ENCODE peak calls at places on chromosomes 16 and 17, in seven cellular contexts. One of them, this sample, is unnamed.

GRCh38 chr16:26382607-26383006 is 684.1 kb upstream of the C16orf82 start:
- DNase-seq in GM12891: no peak
- DNase-seq in K562: no peak
- DNase-seq in HepG2: no peak
- DNase-seq in SK-N-SH: no peak
- DNase-seq in H1: no peak
- DNase-seq in GM12878: no peak
- DNase-seq in this sample: no peak

GRCh38 chr17:823501-823902 is 41.3 kb downstream of the MRM3 start:
- DNase-seq in SK-N-SH: no peak
- DNase-seq in HepG2: no peak
- DNase-seq in K562: no peak
- DNase-seq in GM12891: no peak
- DNase-seq in H1: no peak
- DNase-seq in GM12878: peak
- DNase-seq in this sample: no peak

GRCh38 chr16:80202831-80203230 is 338.0 kb upstream of the DYNLRB2 start:
- DNase-seq in HepG2: no peak
- DNase-seq in H1: no peak
- DNase-seq in GM12891: no peak
- DNase-seq in SK-N-SH: no peak
- DNase-seq in K562: no peak
- DNase-seq in GM12878: no peak
- DNase-seq in this sample: no peak

GRCh38 chr17:63035271-63035670 is 69.2 kb downstream of the TANC2 start:
- DNase-seq in GM12891: no peak
- DNase-seq in H1: no peak
- DNase-seq in SK-N-SH: no peak
- DNase-seq in GM12878: no peak
- DNase-seq in K562: no peak
- DNase-seq in HepG2: no peak
- DNase-seq in this sample: no peak

GRCh38 chr17:17819561-17819995 is 17.2 kb downstream of the SREBF1 start:
- DNase-seq in H1: no peak
- DNase-seq in GM12891: peak
- DNase-seq in HepG2: peak
- DNase-seq in GM12878: peak
- DNase-seq in SK-N-SH: peak
- DNase-seq in K562: peak
- DNase-seq in this sample: peak

GRCh38 chr17:17767096-17767470 is 69.7 kb downstream of the SREBF1 start:
- DNase-seq in H1: no peak
- DNase-seq in GM12878: no peak
- DNase-seq in SK-N-SH: no peak
- DNase-seq in GM12891: no peak
- DNase-seq in K562: no peak
- DNase-seq in HepG2: no peak
- DNase-seq in this sample: no peak

GRCh38 chr17:9512323-9513168 is 63.1 kb downstream of the STX8 start:
- DNase-seq in SK-N-SH: no peak
- DNase-seq in K562: no peak
- DNase-seq in GM12878: no peak
- DNase-seq in H1: no peak
- DNase-seq in GM12891: no peak
- DNase-seq in HepG2: no peak
- DNase-seq in this sample: no peak

GRCh38 chr16:22191966-22192260 is 14.2 kb upstream of the EEF2K start:
- DNase-seq in HepG2: peak
- DNase-seq in SK-N-SH: no peak
- DNase-seq in GM12891: no peak
- DNase-seq in K562: no peak
- DNase-seq in GM12878: no peak
- DNase-seq in H1: no peak
- DNase-seq in this sample: no peak

GRCh38 chr16:10180771-10181163 is 1.5 kb downstream of the GRIN2A start:
- DNase-seq in GM12878: no peak
- DNase-seq in GM12891: peak
- DNase-seq in SK-N-SH: peak
- DNase-seq in HepG2: peak
- DNase-seq in H1: peak
- DNase-seq in K562: peak
- DNase-seq in this sample: peak

GRCh38 chr16:62213763-62214162 is 177.5 kb upstream of the CDH8 start:
- DNase-seq in K562: no peak
- DNase-seq in H1: peak
- DNase-seq in SK-N-SH: no peak
- DNase-seq in HepG2: peak
- DNase-seq in GM12891: no peak
- DNase-seq in GM12878: no peak
- DNase-seq in this sample: no peak

GRCh38 chr17:61837175-61838051 is 25.9 kb downstream of the BRIP1 start:
- DNase-seq in GM12878: peak
- DNase-seq in GM12891: peak
- DNase-seq in HepG2: peak
- DNase-seq in SK-N-SH: peak
- DNase-seq in K562: peak
- DNase-seq in H1: no peak
- DNase-seq in this sample: no peak

GRCh38 chr17:18859256-18859655 is 1.3 kb downstream of the PRPSAP2 start:
- DNase-seq in SK-N-SH: peak
- DNase-seq in K562: no peak
- DNase-seq in GM12891: no peak
- DNase-seq in GM12878: no peak
- DNase-seq in HepG2: peak
- DNase-seq in H1: peak
- DNase-seq in this sample: no peak

GRCh38 chr16:23330583-23331249 is 28.6 kb downstream of the SCNN1B start:
- DNase-seq in K562: peak
- DNase-seq in HepG2: no peak
- DNase-seq in H1: no peak
- DNase-seq in GM12891: no peak
- DNase-seq in GM12878: no peak
- DNase-seq in SK-N-SH: peak
- DNase-seq in this sample: no peak

GRCh38 chr17:73855933-73856332 is 211.7 kb upstream of the SDK2 start:
- DNase-seq in HepG2: no peak
- DNase-seq in SK-N-SH: no peak
- DNase-seq in GM12878: no peak
- DNase-seq in K562: no peak
- DNase-seq in GM12891: no peak
- DNase-seq in H1: no peak
- DNase-seq in this sample: no peak

GRCh38 chr17:81170727-81171494 is 4.9 kb upstream of the AATK start:
- DNase-seq in SK-N-SH: no peak
- DNase-seq in GM12891: no peak
- DNase-seq in HepG2: no peak
- DNase-seq in H1: no peak
- DNase-seq in K562: no peak
- DNase-seq in GM12878: no peak
- DNase-seq in this sample: no peak

GRCh38 chr16:85518398-85519049 is 94.6 kb upstream of the GSE1 start:
- DNase-seq in GM12891: no peak
- DNase-seq in SK-N-SH: no peak
- DNase-seq in H1: no peak
- DNase-seq in GM12878: no peak
- DNase-seq in HepG2: no peak
- DNase-seq in K562: no peak
- DNase-seq in this sample: no peak

GRCh38 chr16:1125471-1125870 is 27.4 kb upstream of the CACNA1H start:
- DNase-seq in K562: peak
- DNase-seq in SK-N-SH: no peak
- DNase-seq in H1: no peak
- DNase-seq in GM12891: peak
- DNase-seq in HepG2: no peak
- DNase-seq in GM12878: no peak
- DNase-seq in this sample: no peak

GRCh38 chr16:28989363-28989762 is 4.5 kb downstream of the LAT start:
- DNase-seq in SK-N-SH: no peak
- DNase-seq in H1: no peak
- DNase-seq in HepG2: no peak
- DNase-seq in K562: no peak
- DNase-seq in GM12891: no peak
- DNase-seq in GM12878: no peak
- DNase-seq in this sample: no peak

GRCh38 chr17:81794509-81794908 is 9.4 kb upstream of the GCGR start:
- DNase-seq in HepG2: no peak
- DNase-seq in H1: no peak
- DNase-seq in SK-N-SH: no peak
- DNase-seq in K562: no peak
- DNase-seq in GM12878: no peak
- DNase-seq in GM12891: no peak
- DNase-seq in this sample: no peak

GRCh38 chr16:87288753-87289362 is 28.3 kb downstream of the C16orf95 start:
- DNase-seq in GM12891: no peak
- DNase-seq in K562: no peak
- DNase-seq in GM12878: no peak
- DNase-seq in HepG2: no peak
- DNase-seq in SK-N-SH: no peak
- DNase-seq in H1: no peak
- DNase-seq in this sample: no peak

GRCh38 chr16:35134471-35134870 is 1675.1 kb downstream of the TP53TG3F start:
- DNase-seq in GM12878: no peak
- DNase-seq in GM12891: no peak
- DNase-seq in K562: no peak
- DNase-seq in H1: no peak
- DNase-seq in SK-N-SH: no peak
- DNase-seq in HepG2: no peak
- DNase-seq in this sample: no peak

GRCh38 chr16:3187798-3188674 is at the start of gene OR1F1:
- DNase-seq in H1: peak
- DNase-seq in GM12891: no peak
- DNase-seq in GM12878: no peak
- DNase-seq in SK-N-SH: peak
- DNase-seq in HepG2: peak
- DNase-seq in K562: no peak
- DNase-seq in this sample: no peak
- TF ChIP-seq TAF1 in H1: no peak
- TF ChIP-seq TAF1 in GM12891: no peak
- TF ChIP-seq TAF1 in GM12878: no peak
- TF ChIP-seq TAF1 in SK-N-SH: no peak
- TF ChIP-seq TAF1 in HepG2: no peak
- TF ChIP-seq TAF1 in K562: no peak
- TF ChIP-seq TAF1 in this sample: no peak

GRCh38 chr17:38542286-38542685 is 63.5 kb downstream of the SRCIN1 start:
- DNase-seq in GM12891: no peak
- DNase-seq in H1: no peak
- DNase-seq in SK-N-SH: no peak
- DNase-seq in HepG2: no peak
- DNase-seq in GM12878: no peak
- DNase-seq in K562: no peak
- DNase-seq in this sample: no peak
- TF ChIP-seq POLR2AphosphoS5 in GM12891: no peak
- TF ChIP-seq POLR2AphosphoS5 in H1: no peak
- TF ChIP-seq POLR2AphosphoS5 in SK-N-SH: no peak
- TF ChIP-seq POLR2AphosphoS5 in HepG2: no peak
- TF ChIP-seq POLR2AphosphoS5 in GM12878: no peak
- TF ChIP-seq POLR2AphosphoS5 in K562: no peak
- TF ChIP-seq POLR2AphosphoS5 in this sample: no peak

DNA sequence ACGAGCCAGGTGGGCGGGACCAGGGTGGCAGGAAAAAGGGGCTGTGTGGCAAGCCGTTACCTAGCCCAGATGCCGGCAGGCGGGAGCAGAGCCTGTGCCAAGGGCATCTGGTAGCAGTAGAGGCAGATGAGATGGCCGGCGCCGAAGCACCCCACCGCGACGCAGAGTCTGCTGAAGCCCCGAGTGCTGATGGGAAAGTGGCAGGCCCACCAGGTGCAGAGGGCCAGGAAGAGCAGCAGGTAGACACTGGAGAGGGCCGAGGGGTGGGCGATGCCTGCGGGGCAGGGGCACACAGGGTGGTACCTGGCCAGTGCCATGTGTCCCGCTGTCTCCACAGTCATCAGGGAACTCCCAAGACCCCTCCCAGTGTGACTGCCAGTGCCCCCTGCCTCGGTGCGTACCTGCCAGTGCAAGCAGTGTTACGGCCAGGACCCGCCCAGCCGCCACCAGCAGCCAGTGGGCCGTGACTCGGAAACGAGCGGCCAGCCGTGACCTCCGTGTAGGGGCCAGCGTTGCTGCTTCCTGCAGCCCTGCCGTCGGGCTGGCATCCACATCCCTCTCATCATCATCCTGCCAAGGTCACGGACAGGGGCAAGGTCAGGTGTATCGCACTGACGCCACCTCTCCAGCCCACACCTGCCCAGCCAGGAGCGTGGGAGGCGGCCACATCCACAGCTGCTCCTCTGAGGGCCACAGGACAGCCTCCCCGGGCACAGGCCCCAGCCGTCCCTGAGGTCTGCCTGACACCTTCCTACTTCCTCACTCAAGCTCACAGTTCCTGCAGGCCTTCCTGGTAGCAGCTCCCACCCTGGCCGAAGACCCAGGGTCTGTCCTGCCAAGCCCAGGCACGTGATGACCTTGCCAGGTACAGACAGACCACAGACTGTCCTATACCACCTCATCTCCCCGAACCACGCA is 32.1 kb downstream of the CTU2 start:
- DNase-seq in GM12891: no peak
- DNase-seq in SK-N-SH: no peak
- DNase-seq in HepG2: no peak
- DNase-seq in GM12878: no peak
- DNase-seq in H1: no peak
- DNase-seq in K562: no peak
- DNase-seq in this sample: no peak
- TF ChIP-seq TAF1 in GM12891: no peak
- TF ChIP-seq TAF1 in SK-N-SH: no peak
- TF ChIP-seq TAF1 in HepG2: no peak
- TF ChIP-seq TAF1 in GM12878: no peak
- TF ChIP-seq TAF1 in H1: no peak
- TF ChIP-seq TAF1 in K562: no peak
- TF ChIP-seq TAF1 in this sample: no peak

GRCh38 chr16:84370723-84371552 is 2.6 kb downstream of the ATP2C2 start:
- DNase-seq in HepG2: no peak
- DNase-seq in SK-N-SH: no peak
- DNase-seq in GM12878: no peak
- DNase-seq in H1: no peak
- DNase-seq in K562: no peak
- DNase-seq in GM12891: no peak
- DNase-seq in this sample: no peak
- TF ChIP-seq POLR2AphosphoS5 in HepG2: no peak
- TF ChIP-seq POLR2AphosphoS5 in SK-N-SH: no peak
- TF ChIP-seq POLR2AphosphoS5 in GM12878: no peak
- TF ChIP-seq POLR2AphosphoS5 in H1: no peak
- TF ChIP-seq POLR2AphosphoS5 in K562: no peak
- TF ChIP-seq POLR2AphosphoS5 in GM12891: no peak
- TF ChIP-seq POLR2AphosphoS5 in this sample: no peak

DNA sequence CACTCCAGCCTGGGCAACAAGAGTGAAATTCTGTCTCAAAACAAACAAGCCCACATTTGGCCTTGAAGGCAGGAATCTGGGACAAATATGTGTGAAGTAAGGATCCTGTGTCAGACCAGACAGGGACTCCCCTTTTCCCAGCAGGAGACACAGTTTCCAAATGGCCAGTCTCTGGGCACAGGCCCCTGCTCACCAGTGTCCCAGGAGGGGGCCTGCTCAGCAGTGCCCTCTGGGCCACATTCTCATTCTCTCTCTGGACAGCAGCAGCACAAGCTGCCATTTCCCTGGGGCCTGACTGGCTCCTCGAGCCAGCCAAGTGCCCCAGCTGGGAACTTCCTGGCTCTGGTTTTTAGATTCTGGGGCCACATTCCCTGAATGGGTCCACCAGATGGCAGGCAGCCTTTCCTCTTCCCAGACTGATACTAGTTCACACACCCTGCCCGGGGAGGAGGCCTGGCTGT is 11.7 kb upstream of the MNT start:
- DNase-seq in GM12878: no peak
- DNase-seq in SK-N-SH: peak
- DNase-seq in GM12891: no peak
- DNase-seq in H1: peak
- DNase-seq in K562: no peak
- DNase-seq in HepG2: no peak
- DNase-seq in this sample: no peak
- TF ChIP-seq TAF1 in GM12878: no peak
- TF ChIP-seq TAF1 in SK-N-SH: no peak
- TF ChIP-seq TAF1 in GM12891: no peak
- TF ChIP-seq TAF1 in H1: no peak
- TF ChIP-seq TAF1 in K562: no peak
- TF ChIP-seq TAF1 in HepG2: no peak
- TF ChIP-seq TAF1 in this sample: no peak

This sample was measured in GM12892.